ENCODE peak calls at places on chromosomes 1 and 21, in seven cellular contexts. G is endothelial cell of umbilical vein, J is K562, M is HCT116, K is Panc1, P is stomach, W is GM23338. T is an unnamed sample.

GRCh38 chr1:25725482-25725881 is 74.5 kb upstream of the SELENON start:
- DNase-seq in K (no peak), W (peak; percentile 39), G (no peak), M (no peak), J (no peak), P (no peak), T (no peak)

GRCh38 chr1:53413175-53414001 is 45.8 kb upstream of the DMRTB1 start:
- DNase-seq in K (peak; percentile 82), W (no peak), M (peak; percentile 85), P (no peak), J (no peak), G (no peak), T (peak; percentile 44)

GRCh38 chr21:46620846-46621245 is 14.6 kb upstream of the PRMT2 start:
- DNase-seq in W (no peak), J (no peak), P (no peak), M (no peak), K (no peak), G (no peak), T (no peak)

GRCh38 chr1:11806307-11806936 is 431 bp downstream of the CLCN6 start:
- DNase-seq in G (peak; percentile 45), K (peak; percentile 22), M (no peak), W (no peak), P (no peak), J (peak; percentile 54), T (peak; percentile 69)

GRCh38 chr21:29521872-29522271 is 223.2 kb downstream of the BACH1 start:
- DNase-seq in J (no peak), G (no peak), P (no peak), W (no peak), M (no peak), K (no peak), T (no peak)

GRCh38 chr1:110055493-110056283 is 14.8 kb downstream of the ALX3 start:
- DNase-seq in W (no peak), M (no peak), G (no peak), K (no peak), J (no peak), P (no peak), T (no peak)

GRCh38 chr1:13674386-13674785 is 25.6 kb upstream of the PRDM2 start:
- DNase-seq in W (no peak), M (no peak), K (no peak), P (no peak), G (no peak), J (no peak), T (no peak)

GRCh38 chr1:108592030-108592759 is 32.3 kb downstream of the EEIG2 start:
- DNase-seq in P (no peak), J (no peak), M (no peak), W (no peak), G (peak; percentile 71), K (no peak), T (no peak)

GRCh38 chr1:201218409-201218808 is 27.8 kb downstream of the IGFN1 start:
- DNase-seq in W (no peak), M (no peak), G (no peak), P (no peak), K (no peak), J (no peak), T (no peak)

GRCh38 chr1:114397601-114398000 is 113.4 kb downstream of the TRIM33 start:
- DNase-seq in W (no peak), J (peak; percentile 51), P (no peak), G (no peak), K (no peak), M (no peak), T (no peak)

GRCh38 chr1:205477759-205478247 is 22.0 kb upstream of the BLACAT1 start:
- DNase-seq in M (peak; percentile 59), J (no peak), W (no peak), G (no peak), P (peak; percentile 86), K (no peak), T (no peak)

GRCh38 chr1:63621698-63622097 is 28.5 kb downstream of the PGM1 start:
- DNase-seq in W (no peak), G (peak; percentile 5), K (no peak), P (no peak), M (no peak), J (no peak), T (peak; percentile 84)

GRCh38 chr1:14380408-14380807 is 218.1 kb upstream of the KAZN start:
- DNase-seq in K (no peak), J (no peak), W (no peak), P (no peak), M (no peak), G (no peak), T (no peak)

GRCh38 chr1:238681021-238681420 is 705.3 kb upstream of the CHRM3 start:
- DNase-seq in P (no peak), G (no peak), J (no peak), K (no peak), W (no peak), M (no peak), T (no peak)

GRCh38 chr1:214120951-214121350 is 133.2 kb downstream of the PROX1 start:
- DNase-seq in G (no peak), P (no peak), K (no peak), W (no peak), M (no peak), J (no peak), T (no peak)

GRCh38 chr1:214122110-214122509 is 134.3 kb downstream of the PROX1 start:
- DNase-seq in M (no peak), W (no peak), J (no peak), K (no peak), G (no peak), P (no peak), T (no peak)

GRCh38 chr1:214124915-214125314 is 137.1 kb downstream of the PROX1 start:
- DNase-seq in G (peak; percentile 55), W (no peak), K (no peak), M (no peak), P (no peak), J (no peak), T (no peak)

GRCh38 chr1:214124281-214124805 is 136.6 kb downstream of the PROX1 start:
- DNase-seq in M (no peak), G (peak; percentile 83), J (no peak), K (no peak), W (no peak), P (no peak), T (no peak)

DNA sequence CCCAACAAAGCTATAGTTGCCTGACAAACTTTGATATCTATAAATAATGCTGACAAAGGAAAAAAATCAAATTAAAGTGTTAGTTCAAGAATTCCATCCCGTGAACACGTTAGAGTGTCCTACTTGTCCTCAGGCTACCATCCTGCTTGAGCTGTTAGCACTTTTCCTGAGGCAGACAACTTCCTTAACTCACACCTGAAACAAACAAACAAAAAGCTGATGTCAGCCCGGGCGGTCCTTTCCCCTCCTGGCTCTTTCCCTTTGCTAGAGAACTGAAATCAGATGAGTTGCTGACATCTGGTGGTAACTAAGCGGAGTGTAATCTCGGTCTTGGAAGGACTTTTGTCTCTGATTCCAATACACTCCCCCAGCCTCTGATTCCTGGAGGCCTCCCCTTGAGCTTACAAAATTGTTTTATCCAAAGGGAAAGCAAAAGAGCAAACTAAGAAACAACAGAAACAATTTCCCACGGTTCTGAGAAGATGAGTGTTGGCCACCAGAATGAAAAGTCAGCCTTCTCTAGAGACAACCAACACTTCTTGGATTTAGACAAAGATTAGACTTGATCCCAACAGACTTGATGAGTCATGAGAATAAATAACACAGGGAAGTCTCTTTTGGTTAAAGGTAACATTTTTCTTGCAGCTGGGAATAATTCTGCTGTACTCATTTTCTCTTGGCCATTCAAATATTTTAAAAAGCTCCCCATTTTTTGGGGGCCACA is 135.4 kb downstream of the PROX1 start:
- DNase-seq in M (peak; percentile 51), K (peak; percentile 35), P (peak; percentile 65), W (peak; percentile 93), G (peak; percentile 88), J (peak; percentile 24), T (no peak)
- TF ChIP-seq POLR2AphosphoS5 in M (no peak), K (no peak), P (no peak), W (no peak), G (no peak), J (no peak), T (no peak)

GRCh38 chr1:94384485-94385353 is 33.5 kb upstream of the ABCD3 start:
- DNase-seq in P (peak; percentile 51), J (no peak), W (no peak), G (peak; percentile 28), K (no peak), M (no peak), T (no peak)
- TF ChIP-seq POLR2AphosphoS5 in P (peak; percentile 38), J (no peak), W (no peak), G (no peak), K (no peak), M (no peak), T (no peak)

DNA sequence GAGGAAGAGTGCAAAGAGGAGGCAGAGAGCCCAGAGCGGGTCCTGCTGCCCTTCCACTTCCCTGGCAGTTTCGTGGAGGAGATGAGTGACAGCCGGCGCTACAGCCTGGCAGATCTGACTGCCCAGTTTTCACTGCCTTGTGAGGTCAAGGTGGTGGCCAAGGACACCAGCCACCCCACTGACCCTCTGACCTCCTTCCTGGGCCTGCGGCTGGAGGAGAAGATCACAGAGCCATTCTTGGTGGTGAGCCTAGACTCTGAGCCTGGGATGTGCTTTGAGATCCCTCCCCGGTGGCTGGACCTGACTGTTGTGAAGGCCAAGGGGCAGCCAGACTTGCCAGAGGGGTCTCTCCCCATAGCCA is 10.2 kb downstream of the THEMIS2 start:
- DNase-seq in J (no peak), P (no peak), M (no peak), K (no peak), W (no peak), G (no peak), T (no peak)
- TF ChIP-seq POLR2AphosphoS5 in J (no peak), P (no peak), M (no peak), K (no peak), W (no peak), G (no peak), T (no peak)

DNA sequence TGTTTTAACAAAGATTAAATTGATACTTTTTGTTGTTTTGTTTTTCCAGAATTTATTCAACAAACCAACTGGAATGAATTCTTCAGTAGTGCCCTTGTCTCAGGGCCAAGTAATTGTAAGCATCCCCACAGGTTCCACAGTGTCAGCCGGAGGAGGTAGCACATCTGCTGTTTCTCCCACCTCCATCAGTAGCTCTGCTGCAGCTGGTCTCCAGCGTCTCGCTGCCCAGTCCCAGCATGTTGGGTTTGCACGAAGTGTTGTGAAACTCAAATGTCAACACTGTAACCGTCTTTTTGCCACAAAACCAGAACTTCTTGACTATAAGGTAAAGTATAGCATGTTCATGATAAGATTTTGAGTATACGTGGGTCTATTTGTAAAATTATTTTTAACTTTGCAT is 118.4 kb downstream of the ZMYM4 start:
- DNase-seq in G (no peak), W (no peak), K (no peak), M (no peak), J (no peak), P (no peak), T (no peak)
- TF ChIP-seq POLR2AphosphoS5 in G (no peak), W (no peak), K (no peak), M (no peak), J (no peak), P (no peak), T (no peak)

GRCh38 chr1:222010306-222010705 is 268.4 kb upstream of the DUSP10 start:
- DNase-seq in W (no peak), K (no peak), G (no peak), M (no peak), J (no peak), P (no peak), T (no peak)
- TF ChIP-seq POLR2AphosphoS5 in W (no peak), K (no peak), G (no peak), M (no peak), J (no peak), P (no peak), T (no peak)

T was measured in sigmoid colon.